ENCODE peak calls at places on chromosomes 2 and 18, in ten cellular contexts. K is ovary, Y is heart right ventricle, E is right lobe of liver, O is adrenal gland, A is spleen, V is tibial nerve, P is PC-3, T is psoas muscle, G is fibroblast of lung. B is an unnamed sample. For H3K36me3, the result is how much of the 10 kb centered on the place peaks cover.

GRCh38 chr2:158297606-158298005 is 158.9 kb downstream of the CCDC148 start:
- DNase-seq in V (no peak), E (no peak), P (peak), Y (no peak), O (no peak), T (no peak), A (no peak), K (no peak), G (peak), B (no peak)

GRCh38 chr18:74141638-74142037 is 6.0 kb downstream of the FBXO15 start:
- DNase-seq in V (no peak), K (no peak), A (no peak), Y (no peak), E (no peak), P (no peak), T (no peak), O (no peak), G (no peak), B (no peak)

GRCh38 chr2:226578879-226579278 is 220.7 kb downstream of the IRS1 start:
- DNase-seq in T (no peak), E (no peak), K (no peak), Y (no peak), A (no peak), O (no peak), V (no peak), P (peak), G (peak), B (no peak)

GRCh38 chr2:118062669-118063068 is 25.6 kb upstream of the INSIG2 start:
- DNase-seq in E (no peak), P (no peak), A (no peak), Y (no peak), K (no peak), V (no peak), T (no peak), G (no peak), O (no peak), B (no peak)

GRCh38 chr2:214034417-214034816 is 376.4 kb upstream of the VWC2L start:
- DNase-seq in E (no peak), A (peak), O (no peak), Y (no peak), G (no peak), V (no peak), K (no peak), P (no peak), T (no peak), B (no peak)

GRCh38 chr18:79400091-79400590 is 4.4 kb downstream of the NFATC1 start:
- DNase-seq in G (no peak), P (peak), A (peak), O (peak), Y (peak), E (peak), V (peak), K (peak), T (peak), B (no peak)

GRCh38 chr18:14924226-14924625 is 176.3 kb downstream of the ANKRD30B start:
- DNase-seq in P (peak), K (no peak), T (no peak), V (no peak), G (no peak), A (no peak), Y (no peak), E (no peak), O (no peak), B (no peak)

GRCh38 chr2:37858197-37858711 is 66.8 kb upstream of the RMDN2 start:
- DNase-seq in E (no peak), Y (no peak), T (no peak), G (peak), K (no peak), A (no peak), O (no peak), V (no peak), P (no peak), B (no peak)

GRCh38 chr2:227503433-227504406 is 31.8 kb downstream of the AGFG1 start:
- DNase-seq in Y (no peak), O (peak), K (no peak), G (peak), A (no peak), E (peak), T (peak), P (peak), V (no peak), B (no peak)

GRCh38 chr2:168054657-168055056 is 192.7 kb downstream of the STK39 start:
- DNase-seq in T (no peak), G (no peak), P (no peak), K (no peak), V (no peak), E (no peak), O (no peak), A (no peak), Y (no peak), B (no peak)

GRCh38 chr18:9218052-9218451 is 81.5 kb downstream of the ANKRD12 start:
- DNase-seq in K (no peak), G (no peak), P (no peak), T (no peak), Y (no peak), A (no peak), E (no peak), O (no peak), V (no peak), B (no peak)

GRCh38 chr2:226125151-226125550 is 674.5 kb downstream of the IRS1 start:
- DNase-seq in T (no peak), A (no peak), G (no peak), V (no peak), O (no peak), P (no peak), E (no peak), K (no peak), Y (no peak), B (no peak)

GRCh38 chr2:8028981-8029380 is 652.9 kb upstream of the ID2 start:
- DNase-seq in P (no peak), Y (no peak), O (no peak), V (no peak), G (no peak), K (no peak), E (no peak), A (no peak), T (no peak), B (no peak)

GRCh38 chr2:46847185-46847710 is 68.4 kb downstream of the MCFD2 start:
- DNase-seq in A (no peak), Y (peak), P (peak), E (peak), T (peak), O (peak), G (peak), V (peak), K (peak), B (no peak)

GRCh38 chr2:33498291-33498956 is 22.0 kb downstream of the RASGRP3 start:
- DNase-seq in T (no peak), Y (no peak), P (no peak), E (no peak), O (no peak), K (no peak), G (peak), A (no peak), V (no peak), B (no peak)

GRCh38 chr2:118857677-118858484 is 10.4 kb upstream of the EN1 start:
- DNase-seq in G (no peak), A (peak), O (no peak), V (no peak), E (no peak), K (no peak), Y (no peak), P (no peak), T (no peak), B (no peak)

GRCh38 chr18:77305676-77306075 is 56.0 kb downstream of the GALR1 start:
- DNase-seq in Y (no peak), A (no peak), P (no peak), K (no peak), O (no peak), E (no peak), V (no peak), G (no peak), T (no peak), B (no peak)

GRCh38 chr2:30915485-30915884 is 108.2 kb upstream of the CAPN13 start:
- DNase-seq in V (no peak), Y (peak), E (peak), O (no peak), T (no peak), K (no peak), P (peak), A (peak), G (no peak), B (no peak)

GRCh38 chr2:134137182-134137595 is 116.7 kb upstream of the MGAT5 start:
- DNase-seq in T (no peak), G (peak), K (no peak), V (no peak), Y (no peak), O (peak), P (peak), E (no peak), A (no peak), B (no peak)

GRCh38 chr18:49788327-49788908 is 24.9 kb downstream of the ACAA2 start:
- DNase-seq in T (no peak), K (no peak), P (peak), O (no peak), G (peak), A (no peak), V (no peak), E (no peak), Y (no peak), B (no peak)

GRCh38 chr2:14930441-14930840 is 297.9 kb downstream of the LRATD1 start:
- DNase-seq in G (no peak), O (no peak), V (no peak), K (no peak), E (no peak), T (no peak), A (no peak), Y (no peak), P (peak), B (no peak)

GRCh38 chr2:74567862-74568261 is 13.3 kb downstream of the DOK1 start:
- DNase-seq in V (no peak), O (no peak), K (no peak), G (peak), P (peak), T (no peak), A (no peak), Y (no peak), E (no peak), B (no peak)

GRCh38 chr2:241308267-241308666 is 7.2 kb downstream of the HDLBP start:
- DNase-seq in V (no peak), Y (no peak), E (no peak), K (no peak), O (no peak), P (no peak), A (no peak), G (peak), T (no peak), B (no peak)

GRCh38 chr2:75289771-75290170 is 90.5 kb upstream of the TACR1 start:
- DNase-seq in A (no peak), O (no peak), T (no peak), V (no peak), Y (no peak), P (no peak), G (peak), K (no peak), E (no peak), B (no peak)

GRCh38 chr18:38930881-38931753 is 1365.5 kb upstream of the CELF4 start:
- DNase-seq in G (no peak), Y (no peak), A (no peak), E (no peak), V (no peak), K (no peak), T (no peak), O (no peak), P (no peak), B (no peak)

GRCh38 chr18:32373995-32374394 is 96.7 kb downstream of the GAREM1 start:
- DNase-seq in Y (no peak), O (no peak), V (no peak), T (no peak), P (peak), E (no peak), G (peak), A (no peak), K (no peak), B (no peak)

GRCh38 chr2:74481961-74482800 is 617 bp downstream of the CCDC142 start:
- DNase-seq in P (peak), O (peak), A (peak), G (peak), V (no peak), T (no peak), K (peak), Y (peak), E (peak), B (peak)

GRCh38 chr2:160294339-160294803 is 94.3 kb upstream of the ITGB6 start:
- DNase-seq in T (peak), V (peak), E (peak), Y (no peak), K (peak), A (no peak), G (peak), O (peak), P (peak), B (no peak)

GRCh38 chr18:623760-624620 is 27.2 kb downstream of the CLUL1 start:
- DNase-seq in A (no peak), T (peak), K (peak), O (peak), V (peak), E (peak), G (peak), Y (peak), P (peak), B (peak)

GRCh38 chr2:178386951-178387602 is 63.9 kb downstream of the PRKRA start:
- DNase-seq in G (peak), Y (no peak), P (peak), O (no peak), K (no peak), A (no peak), V (no peak), E (no peak), T (no peak), B (no peak)

GRCh38 chr2:157980020-157980419 is 103.9 kb upstream of the ACVR1 start:
- DNase-seq in A (no peak), G (no peak), K (no peak), E (no peak), V (no peak), T (no peak), P (no peak), Y (no peak), O (no peak), B (no peak)

DNA sequence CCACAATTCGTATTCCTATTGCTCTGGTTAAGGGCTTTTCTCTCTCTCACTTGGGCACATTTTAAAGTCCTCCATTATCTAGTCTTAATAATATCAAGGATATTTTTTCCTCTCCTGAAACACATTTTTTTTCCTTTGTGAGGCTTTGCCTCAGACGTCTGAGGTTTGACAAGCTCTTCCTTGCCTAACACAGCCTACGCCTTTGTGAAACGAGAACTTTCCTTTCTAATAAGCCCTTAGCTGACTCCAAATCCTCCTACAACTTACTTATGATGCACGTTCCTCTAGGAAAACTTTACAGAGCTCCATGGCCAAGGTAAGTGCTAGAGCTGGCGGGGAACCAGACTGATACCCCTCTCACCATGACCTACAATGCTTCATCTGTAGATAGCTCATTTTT is 841.5 kb downstream of the SOCS6 start:
- DNase-seq in T (no peak), G (no peak), O (no peak), Y (no peak), K (no peak), A (no peak), P (no peak), V (no peak), E (no peak), B (no peak)
- H3K4me3 ChIP-seq in T (no peak), G (no peak), O (no peak), Y (no peak), K (no peak), A (no peak), P (no peak), V (no peak), E (no peak), B (no peak)

DNA sequence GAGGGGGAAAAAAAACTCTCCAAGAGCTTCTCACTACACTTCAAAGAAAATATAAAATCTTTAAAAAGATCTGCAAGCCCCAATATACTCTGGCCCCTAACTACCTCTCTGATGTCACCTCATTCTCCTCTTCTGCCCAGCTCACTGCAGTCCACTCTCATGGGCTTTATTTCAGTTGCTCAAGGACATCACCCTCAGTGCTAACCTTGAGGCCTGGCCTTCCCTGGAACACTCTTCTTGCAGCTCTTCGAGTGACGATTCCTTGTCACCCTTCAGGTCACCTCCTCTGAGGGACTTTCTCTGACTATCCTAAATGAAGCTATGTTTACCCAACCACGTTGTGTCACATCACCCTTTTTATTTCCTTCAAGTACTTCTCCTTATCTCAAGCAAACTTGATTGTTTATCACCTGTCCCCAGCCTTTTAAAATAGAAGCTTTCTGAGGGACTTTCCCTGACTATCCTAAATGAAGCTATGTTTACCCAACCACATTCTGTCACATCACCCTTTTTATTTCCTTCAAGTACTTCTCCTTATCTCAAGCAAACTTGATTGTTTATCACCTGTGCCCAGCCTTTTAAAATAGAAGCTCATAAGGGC is 10.4 kb downstream of the RTTN start:
- DNase-seq in E (no peak), K (no peak), G (no peak), Y (no peak), A (no peak), V (no peak), P (no peak), O (peak), T (no peak), B (peak)
- H3K36me3 ChIP-seq in E (under half), K (under half), G (under half), Y (under half), A (under half), V (under half), P (under half), O (under half), T (half or more), B (under half)

DNA sequence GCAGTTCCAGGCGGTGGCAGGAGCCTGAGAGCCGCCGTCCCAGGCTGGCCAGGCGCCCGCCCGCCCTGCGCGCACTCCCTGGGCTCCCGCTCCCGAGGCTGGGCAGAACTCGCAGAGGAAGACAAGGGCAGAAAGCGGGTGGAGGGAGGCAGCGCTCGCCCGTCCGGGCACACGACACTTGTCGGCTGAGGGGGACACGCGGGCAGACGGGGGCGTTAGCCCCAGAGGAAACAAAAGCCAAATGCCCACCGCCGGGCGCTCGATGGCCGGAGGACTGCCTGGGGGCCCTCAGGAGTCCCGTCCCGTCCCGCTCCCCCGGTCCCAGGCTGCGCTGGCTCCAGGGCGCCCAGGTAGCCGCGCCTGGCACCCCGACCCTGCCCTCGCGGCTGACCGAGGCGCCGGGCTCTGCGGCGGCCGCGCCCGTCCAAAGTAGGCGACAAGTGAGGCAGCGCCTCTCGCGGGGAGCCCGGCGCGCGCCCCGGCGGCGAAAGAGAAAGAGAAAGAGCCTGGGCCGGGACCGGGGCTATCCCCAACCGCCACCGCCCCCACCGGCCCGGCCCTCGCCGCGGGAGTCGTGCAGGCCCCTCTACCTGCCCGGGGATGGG is 491 bp downstream of the L3MBTL4 start:
- DNase-seq in Y (peak), E (peak), K (peak), P (peak), T (peak), A (peak), O (peak), G (no peak), V (peak), B (peak)
- TF ChIP-seq CTCF in Y (no peak), E (peak), K (peak), P (no peak), T (no peak), A (no peak), O (no peak), G (no peak), V (peak), B (no peak)

GRCh38 chr2:188666503-188666902 is 307.7 kb upstream of the COL3A1 start:
- DNase-seq in T (no peak), K (no peak), A (no peak), O (no peak), G (no peak), Y (no peak), E (no peak), V (no peak), P (no peak), B (no peak)

GRCh38 chr2:188668017-188668663 is 306.0 kb upstream of the COL3A1 start:
- DNase-seq in K (no peak), A (no peak), T (no peak), P (peak), O (no peak), V (peak), G (peak), Y (no peak), E (no peak), B (no peak)

GRCh38 chr2:188665727-188666304 is 308.4 kb upstream of the COL3A1 start:
- DNase-seq in G (no peak), V (no peak), T (no peak), A (no peak), E (no peak), O (no peak), Y (no peak), P (no peak), K (no peak), B (no peak)

GRCh38 chr2:188664391-188664790 is 309.8 kb upstream of the COL3A1 start:
- DNase-seq in O (no peak), T (no peak), G (no peak), A (no peak), Y (no peak), E (no peak), K (no peak), V (no peak), P (no peak), B (no peak)

GRCh38 chr2:188665196-188665595 is 309.0 kb upstream of the COL3A1 start:
- DNase-seq in K (no peak), V (no peak), E (no peak), T (no peak), A (no peak), O (no peak), G (peak), P (no peak), Y (no peak), B (no peak)
- H3K4me3 ChIP-seq in K (no peak), V (no peak), E (no peak), T (no peak), A (no peak), O (no peak), G (no peak), P (no peak), Y (no peak), B (no peak)

DNA sequence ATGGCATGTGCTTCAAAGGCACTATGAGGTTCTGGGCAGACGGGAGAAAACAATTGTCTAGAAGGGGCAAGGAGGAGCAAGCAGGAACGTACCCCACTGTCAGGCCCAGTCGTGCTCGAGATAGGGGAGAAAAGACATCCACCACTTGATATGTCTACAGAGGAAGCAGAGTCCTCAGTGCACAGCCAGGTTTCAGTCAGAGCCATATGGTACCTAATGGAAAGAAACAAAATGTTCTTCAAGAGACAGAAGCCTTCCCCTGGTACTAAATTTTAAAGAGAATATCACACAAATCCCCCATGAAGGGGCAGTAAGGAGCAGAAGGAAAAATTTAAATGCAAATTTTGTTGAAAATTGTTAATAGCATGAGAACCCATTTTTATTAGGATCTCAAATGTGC is 21.9 kb downstream of the THUMPD2 start:
- DNase-seq in T (no peak), O (no peak), V (no peak), K (no peak), E (no peak), Y (no peak), P (no peak), A (no peak), G (no peak), B (no peak)
- H3K36me3 ChIP-seq in T (half or more), O (under half), V (under half), K (under half), E (under half), Y (under half), P (half or more), A (under half), G (under half), B (under half)